ENCODE peak calls at places on chromosomes 16 and 17, in seven cellular contexts. One of them, this sample, is unnamed.

GRCh38 chr17:33120103-33120502 is 128.5 kb downstream of the SPACA3 start:
- DNase-seq in lower leg skin: no peak
- DNase-seq in H9: no peak
- DNase-seq in OCI-LY7: no peak
- DNase-seq in cardiac muscle cell: no peak
- DNase-seq in heart right ventricle: no peak
- DNase-seq in body of pancreas: no peak
- DNase-seq in this sample: no peak

GRCh38 chr17:1998426-1998784 is 26.7 kb downstream of the RTN4RL1 start:
- DNase-seq in cardiac muscle cell: no peak
- DNase-seq in H9: no peak
- DNase-seq in lower leg skin: no peak
- DNase-seq in OCI-LY7: no peak
- DNase-seq in heart right ventricle: no peak
- DNase-seq in body of pancreas: peak; percentile 65
- DNase-seq in this sample: no peak

GRCh38 chr16:74752756-74753155 is 21.9 kb downstream of the FA2H start:
- DNase-seq in body of pancreas: no peak
- DNase-seq in heart right ventricle: no peak
- DNase-seq in cardiac muscle cell: no peak
- DNase-seq in OCI-LY7: no peak
- DNase-seq in lower leg skin: no peak
- DNase-seq in H9: no peak
- DNase-seq in this sample: no peak

GRCh38 chr17:74543891-74544760 is 1.8 kb downstream of the CD300C start:
- DNase-seq in OCI-LY7: no peak
- DNase-seq in body of pancreas: no peak
- DNase-seq in lower leg skin: no peak
- DNase-seq in cardiac muscle cell: no peak
- DNase-seq in H9: no peak
- DNase-seq in heart right ventricle: no peak
- DNase-seq in this sample: no peak

GRCh38 chr17:384622-385194 is 32.1 kb upstream of the RPH3AL start:
- DNase-seq in cardiac muscle cell: no peak
- DNase-seq in heart right ventricle: peak; percentile 35
- DNase-seq in body of pancreas: no peak
- DNase-seq in H9: no peak
- DNase-seq in lower leg skin: no peak
- DNase-seq in OCI-LY7: no peak
- DNase-seq in this sample: peak; percentile 45

GRCh38 chr17:82667668-82668000 is 19.4 kb upstream of the WDR45B start:
- DNase-seq in heart right ventricle: no peak
- DNase-seq in lower leg skin: no peak
- DNase-seq in H9: no peak
- DNase-seq in cardiac muscle cell: no peak
- DNase-seq in OCI-LY7: no peak
- DNase-seq in body of pancreas: no peak
- DNase-seq in this sample: no peak

GRCh38 chr17:62790554-62790953 is 17.6 kb downstream of the MARCHF10 start:
- DNase-seq in heart right ventricle: no peak
- DNase-seq in cardiac muscle cell: no peak
- DNase-seq in body of pancreas: no peak
- DNase-seq in H9: no peak
- DNase-seq in OCI-LY7: no peak
- DNase-seq in lower leg skin: no peak
- DNase-seq in this sample: no peak

GRCh38 chr17:81994593-81995462 is 17.4 kb downstream of the ASPSCR1 start:
- DNase-seq in H9: no peak
- DNase-seq in heart right ventricle: no peak
- DNase-seq in lower leg skin: no peak
- DNase-seq in body of pancreas: no peak
- DNase-seq in OCI-LY7: no peak
- DNase-seq in cardiac muscle cell: no peak
- DNase-seq in this sample: no peak

GRCh38 chr16:22424161-22424937 is 49.9 kb upstream of the CDR2 start:
- DNase-seq in H9: no peak
- DNase-seq in body of pancreas: peak; percentile 87
- DNase-seq in heart right ventricle: peak; percentile 25
- DNase-seq in lower leg skin: peak; percentile 88
- DNase-seq in cardiac muscle cell: no peak
- DNase-seq in OCI-LY7: no peak
- DNase-seq in this sample: no peak

DNA sequence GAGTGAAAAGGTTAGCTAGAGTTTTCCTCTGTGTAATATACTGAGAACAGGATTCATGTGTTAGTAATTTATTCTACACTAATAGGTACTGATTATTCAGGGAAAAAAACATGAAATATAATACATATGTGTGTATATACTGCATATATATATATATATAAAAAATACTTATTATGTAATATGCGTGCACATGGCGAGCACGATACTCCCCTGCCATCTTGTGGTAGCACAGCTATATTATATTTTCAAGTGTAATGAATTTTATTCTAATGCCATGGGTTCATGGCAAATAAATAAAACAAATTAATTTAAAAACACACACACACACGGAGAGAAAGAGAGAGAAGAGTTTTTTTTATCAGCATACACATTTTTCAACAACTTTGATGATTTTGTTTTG is 460.6 kb downstream of the KCNJ2 start:
- DNase-seq in heart right ventricle: no peak
- DNase-seq in cardiac muscle cell: no peak
- DNase-seq in OCI-LY7: peak; percentile 7
- DNase-seq in lower leg skin: no peak
- DNase-seq in body of pancreas: no peak
- DNase-seq in H9: no peak
- DNase-seq in this sample: no peak
- TF ChIP-seq CTCF in heart right ventricle: peak; percentile 49
- TF ChIP-seq CTCF in cardiac muscle cell: peak; percentile 21
- TF ChIP-seq CTCF in OCI-LY7: peak; percentile 60
- TF ChIP-seq CTCF in lower leg skin: no peak
- TF ChIP-seq CTCF in body of pancreas: no peak
- TF ChIP-seq CTCF in H9: no peak
- TF ChIP-seq CTCF in this sample: no peak

DNA sequence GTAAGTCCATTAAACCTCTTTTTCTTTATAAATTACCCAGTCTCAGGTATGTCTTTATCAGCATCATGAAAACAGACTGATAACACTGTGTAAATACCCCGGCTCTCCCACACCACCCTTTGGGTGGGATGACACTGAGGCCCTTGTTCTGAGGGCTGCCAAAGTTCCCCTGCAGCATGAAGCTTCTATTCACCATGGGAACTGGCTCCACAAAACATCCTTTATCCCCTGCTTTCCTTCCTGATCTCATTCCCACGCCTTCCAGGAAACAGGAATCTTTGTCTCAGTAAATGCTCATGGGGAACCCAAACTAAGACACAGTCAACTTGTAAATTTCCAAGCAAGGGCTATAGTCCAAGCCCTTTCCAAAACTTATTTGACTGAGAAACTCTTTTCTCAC is 88.4 kb downstream of the ABCC12 start:
- DNase-seq in H9: no peak
- DNase-seq in body of pancreas: no peak
- DNase-seq in heart right ventricle: no peak
- DNase-seq in cardiac muscle cell: no peak
- DNase-seq in OCI-LY7: no peak
- DNase-seq in lower leg skin: no peak
- DNase-seq in this sample: no peak
- TF ChIP-seq CTCF in H9: no peak
- TF ChIP-seq CTCF in body of pancreas: no peak
- TF ChIP-seq CTCF in heart right ventricle: no peak
- TF ChIP-seq CTCF in cardiac muscle cell: no peak
- TF ChIP-seq CTCF in OCI-LY7: no peak
- TF ChIP-seq CTCF in lower leg skin: no peak
- TF ChIP-seq CTCF in this sample: no peak

GRCh38 chr16:67173808-67174705 is 3.7 kb downstream of the NOL3 start:
- DNase-seq in OCI-LY7: peak; percentile 35
- DNase-seq in cardiac muscle cell: peak; percentile 87
- DNase-seq in H9: peak; percentile 84
- DNase-seq in heart right ventricle: peak; percentile 87
- DNase-seq in lower leg skin: peak; percentile 96
- DNase-seq in body of pancreas: peak; percentile 95
- DNase-seq in this sample: peak; percentile 79

GRCh38 chr16:67174706-67175231 is 4.4 kb downstream of the NOL3 start:
- DNase-seq in body of pancreas: no peak
- DNase-seq in OCI-LY7: no peak
- DNase-seq in cardiac muscle cell: no peak
- DNase-seq in lower leg skin: no peak
- DNase-seq in H9: no peak
- DNase-seq in heart right ventricle: no peak
- DNase-seq in this sample: no peak

GRCh38 chr16:67170168-67170947 is at the start of gene NOL3:
- DNase-seq in body of pancreas: peak; percentile 89
- DNase-seq in OCI-LY7: no peak
- DNase-seq in H9: peak; percentile 93
- DNase-seq in cardiac muscle cell: peak; percentile 80
- DNase-seq in lower leg skin: peak; percentile 96
- DNase-seq in heart right ventricle: peak; percentile 89
- DNase-seq in this sample: peak; percentile 80

GRCh38 chr16:67170948-67171649 is 761 bp downstream of the NOL3 start:
- DNase-seq in lower leg skin: no peak
- DNase-seq in body of pancreas: no peak
- DNase-seq in cardiac muscle cell: no peak
- DNase-seq in heart right ventricle: no peak
- DNase-seq in H9: no peak
- DNase-seq in OCI-LY7: no peak
- DNase-seq in this sample: no peak

DNA sequence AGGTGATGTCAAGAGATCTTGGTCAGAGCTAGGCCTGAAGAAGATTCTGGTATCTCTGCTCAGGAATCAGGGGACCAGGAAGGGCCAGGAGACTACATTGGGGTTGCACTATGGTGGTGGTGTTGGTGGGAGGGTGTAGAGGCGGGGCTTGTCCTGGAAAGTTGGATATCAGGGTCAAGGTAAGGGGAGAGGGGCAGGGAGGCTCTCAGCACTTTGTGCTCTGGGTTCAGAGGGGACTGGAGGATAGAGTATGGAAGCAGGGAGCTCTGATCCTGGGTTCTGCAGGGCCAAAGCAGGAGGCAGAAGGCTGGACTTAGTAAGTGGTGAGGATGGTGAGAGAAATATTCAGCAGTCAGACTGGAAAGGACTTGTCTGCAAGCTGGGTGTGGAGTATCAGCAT is 3.0 kb downstream of the NOL3 start:
- DNase-seq in heart right ventricle: no peak
- DNase-seq in lower leg skin: no peak
- DNase-seq in cardiac muscle cell: no peak
- DNase-seq in body of pancreas: no peak
- DNase-seq in OCI-LY7: no peak
- DNase-seq in H9: no peak
- DNase-seq in this sample: no peak
- TF ChIP-seq CTCF in heart right ventricle: no peak
- TF ChIP-seq CTCF in lower leg skin: no peak
- TF ChIP-seq CTCF in cardiac muscle cell: no peak
- TF ChIP-seq CTCF in body of pancreas: no peak
- TF ChIP-seq CTCF in OCI-LY7: no peak
- TF ChIP-seq CTCF in H9: no peak
- TF ChIP-seq CTCF in this sample: no peak

DNA sequence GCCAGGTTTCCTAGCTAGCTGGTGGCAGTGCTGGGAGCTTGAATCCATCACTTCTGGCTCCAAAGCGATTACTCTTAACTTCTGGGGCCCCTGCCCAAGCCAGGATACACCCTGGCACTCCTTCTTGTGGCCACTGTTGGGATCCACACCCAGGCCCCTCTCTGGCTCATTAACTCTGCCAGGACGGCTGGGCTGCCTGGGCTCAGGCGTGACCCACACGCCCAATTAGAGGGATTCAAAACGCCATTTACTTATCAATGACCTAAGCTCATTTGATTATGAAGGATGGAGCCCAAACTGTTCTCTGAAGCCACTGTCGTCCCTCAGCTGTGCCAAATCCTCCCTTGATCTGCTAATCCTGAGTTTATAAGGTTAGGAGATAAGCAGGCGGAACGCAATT is 79.7 kb upstream of the BRD7 start:
- DNase-seq in heart right ventricle: no peak
- DNase-seq in OCI-LY7: no peak
- DNase-seq in body of pancreas: peak; percentile 15
- DNase-seq in lower leg skin: no peak
- DNase-seq in H9: peak; percentile 73
- DNase-seq in cardiac muscle cell: no peak
- DNase-seq in this sample: no peak
- TF ChIP-seq CTCF in heart right ventricle: no peak
- TF ChIP-seq CTCF in OCI-LY7: no peak
- TF ChIP-seq CTCF in body of pancreas: peak; percentile 26
- TF ChIP-seq CTCF in lower leg skin: no peak
- TF ChIP-seq CTCF in H9: peak; percentile 65
- TF ChIP-seq CTCF in cardiac muscle cell: no peak
- TF ChIP-seq CTCF in this sample: peak; percentile 28

GRCh38 chr16:31141489-31142108 is 6.1 kb upstream of the PRSS8 start:
- DNase-seq in body of pancreas: no peak
- DNase-seq in H9: peak; percentile 54
- DNase-seq in OCI-LY7: no peak
- DNase-seq in lower leg skin: peak; percentile 88
- DNase-seq in heart right ventricle: peak; percentile 38
- DNase-seq in cardiac muscle cell: no peak
- DNase-seq in this sample: no peak

GRCh38 chr16:31145398-31145990 is 4.4 kb downstream of the PRSS36 start:
- DNase-seq in H9: no peak
- DNase-seq in lower leg skin: no peak
- DNase-seq in OCI-LY7: no peak
- DNase-seq in body of pancreas: no peak
- DNase-seq in heart right ventricle: no peak
- DNase-seq in cardiac muscle cell: no peak
- DNase-seq in this sample: no peak

GRCh38 chr16:31143889-31144148 is 6.0 kb downstream of the PRSS36 start:
- DNase-seq in cardiac muscle cell: no peak
- DNase-seq in OCI-LY7: no peak
- DNase-seq in H9: no peak
- DNase-seq in body of pancreas: no peak
- DNase-seq in heart right ventricle: no peak
- DNase-seq in lower leg skin: no peak
- DNase-seq in this sample: no peak

GRCh38 chr16:31142109-31143035 is 6.8 kb upstream of the PRSS8 start:
- DNase-seq in H9: peak; percentile 100
- DNase-seq in heart right ventricle: peak; percentile 99
- DNase-seq in cardiac muscle cell: peak; percentile 100
- DNase-seq in lower leg skin: peak; percentile 100
- DNase-seq in body of pancreas: peak; percentile 100
- DNase-seq in OCI-LY7: peak; percentile 99
- DNase-seq in this sample: peak; percentile 100

DNA sequence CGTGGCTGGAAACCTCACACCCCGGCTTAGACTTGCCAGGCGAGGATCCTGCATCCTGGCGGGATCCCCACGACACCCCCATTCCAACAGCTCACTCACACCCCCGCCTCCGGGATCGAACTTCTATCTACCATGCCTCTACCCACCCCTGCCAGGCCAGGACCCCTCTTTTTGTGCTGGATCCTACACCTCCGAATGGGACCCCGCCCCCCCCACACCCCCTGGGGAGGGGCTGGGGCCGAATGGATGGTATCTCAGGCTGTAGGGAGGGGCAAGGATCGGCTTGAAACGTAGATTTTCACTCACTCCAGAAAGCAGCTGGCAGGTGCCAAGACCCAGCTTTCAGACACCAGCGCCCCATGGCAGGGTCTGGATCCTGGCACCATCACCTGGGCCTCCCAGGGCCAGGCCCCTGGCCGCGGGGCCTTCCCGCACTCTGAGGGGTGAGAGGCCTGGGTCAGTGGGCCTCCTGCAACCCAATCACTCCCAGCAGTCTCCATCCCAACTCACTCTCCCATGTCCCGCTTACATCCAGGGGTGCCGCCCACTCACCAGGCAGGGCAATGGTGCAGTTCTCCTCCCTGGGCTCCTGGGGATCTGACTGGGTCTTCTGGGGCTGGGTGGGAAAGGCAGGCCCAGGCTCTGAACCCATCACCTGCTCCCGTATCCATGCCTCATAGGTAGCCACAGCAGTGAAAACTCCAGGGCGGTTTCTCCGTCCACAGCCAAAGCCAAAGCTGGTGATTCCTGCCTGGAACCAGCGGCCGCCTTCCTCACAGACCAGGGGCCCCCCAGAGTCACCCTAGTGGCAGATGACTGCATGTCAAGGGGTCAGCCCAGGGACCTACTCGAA is 6.6 kb downstream of the PRSS36 start:
- DNase-seq in H9: no peak
- DNase-seq in lower leg skin: peak; percentile 88
- DNase-seq in heart right ventricle: no peak
- DNase-seq in cardiac muscle cell: no peak
- DNase-seq in body of pancreas: no peak
- DNase-seq in OCI-LY7: no peak
- DNase-seq in this sample: no peak
- TF ChIP-seq CTCF in H9: peak; percentile 35
- TF ChIP-seq CTCF in lower leg skin: no peak
- TF ChIP-seq CTCF in heart right ventricle: no peak
- TF ChIP-seq CTCF in cardiac muscle cell: no peak
- TF ChIP-seq CTCF in body of pancreas: no peak
- TF ChIP-seq CTCF in OCI-LY7: peak; percentile 6
- TF ChIP-seq CTCF in this sample: no peak

This sample was measured in nephron progenitor cell.